ENCODE peak calls at places on chromosomes 2 and 18, in nine cellular contexts. P is spleen, L is HFFc6, I is dorsolateral prefrontal cortex, H is A549, Z is pancreas, E is cardiac fibroblast, Q is mesothelial cell of epicardium, V is astrocyte of the spinal cord. J is an unnamed sample.
A peak's percentile ranks its signal among the peaks of the same experiment; 100 is the strongest.

GRCh38 chr2:54969295-54969939 is 80.8 kb downstream of the RTN4 start:
- DNase-seq in H (no peak), Q (no peak), P (no peak), Z (no peak), I (no peak), E (no peak), V (no peak), L (no peak), J (no peak)

GRCh38 chr2:39913648-39914456 is 134.8 kb upstream of the THUMPD2 start:
- DNase-seq in Z (no peak), P (no peak), V (peak; percentile 84), E (peak; percentile 90), I (no peak), L (peak; percentile 75), H (peak; percentile 38), Q (no peak), J (peak; percentile 12)

GRCh38 chr18:43780782-43781340 is 503.6 kb upstream of the SYT4 start:
- DNase-seq in V (peak; percentile 67), H (no peak), Z (no peak), P (no peak), E (peak; percentile 84), I (no peak), L (peak; percentile 14), Q (no peak), J (no peak)

GRCh38 chr2:196277002-196277401 is 105.6 kb upstream of the STK17B start:
- DNase-seq in P (no peak), Z (no peak), L (peak; percentile 19), I (no peak), E (peak; percentile 70), H (no peak), Q (no peak), V (peak; percentile 70), J (no peak)

GRCh38 chr2:12897181-12897580 is 180.4 kb downstream of the TRIB2 start:
- DNase-seq in Q (no peak), H (no peak), E (no peak), L (no peak), P (no peak), Z (no peak), I (no peak), V (no peak), J (no peak)

GRCh38 chr2:10779776-10780490 is 32.7 kb downstream of the PDIA6 start:
- DNase-seq in L (no peak), P (peak; percentile 66), E (no peak), Z (peak; percentile 35), V (no peak), Q (no peak), H (no peak), I (no peak), J (no peak)

GRCh38 chr2:218719457-218719856 is 8.8 kb downstream of the TTLL4 start:
- DNase-seq in Z (no peak), I (no peak), E (no peak), P (no peak), H (no peak), Q (no peak), L (no peak), V (no peak), J (no peak)

GRCh38 chr2:187075106-187076070 is 226.4 kb upstream of the ZSWIM2 start:
- DNase-seq in Z (no peak), L (no peak), I (no peak), V (no peak), H (no peak), P (no peak), E (peak; percentile 56), Q (no peak), J (no peak)

GRCh38 chr2:46326231-46326980 is 29.2 kb downstream of the EPAS1 start:
- DNase-seq in E (peak; percentile 80), Q (no peak), P (no peak), L (no peak), I (no peak), H (no peak), Z (no peak), V (no peak), J (no peak)

GRCh38 chr2:179749210-179749609 is 112.2 kb downstream of the ZNF385B start:
- DNase-seq in L (peak; percentile 49), Z (no peak), V (peak; percentile 44), I (no peak), E (peak; percentile 64), P (no peak), Q (no peak), H (no peak), J (no peak)

GRCh38 chr18:62788891-62789290 is 73.5 kb downstream of the PHLPP1 start:
- DNase-seq in Q (no peak), P (no peak), E (no peak), Z (no peak), L (no peak), H (no peak), I (no peak), V (peak; percentile 71), J (no peak)

GRCh38 chr2:240920783-240921231 is 14.7 kb downstream of the CROCC2 start:
- DNase-seq in L (no peak), H (no peak), Q (peak; percentile 19), E (no peak), P (peak; percentile 64), I (peak; percentile 7), V (no peak), Z (peak; percentile 56), J (peak; percentile 1)

GRCh38 chr2:191894681-191895147 is 47.8 kb upstream of the CAVIN2 start:
- DNase-seq in P (no peak), L (peak; percentile 84), I (no peak), Z (no peak), E (peak; percentile 85), Q (no peak), H (peak; percentile 14), V (peak; percentile 78), J (no peak)

GRCh38 chr2:179581605-179582004 is 279.8 kb downstream of the ZNF385B start:
- DNase-seq in Z (no peak), E (no peak), L (no peak), P (no peak), Q (no peak), I (no peak), V (no peak), H (no peak), J (no peak)

GRCh38 chr2:140586379-140586778 is 1544.4 kb downstream of the LRP1B start:
- DNase-seq in Z (no peak), P (no peak), Q (no peak), V (no peak), E (peak; percentile 10), H (peak; percentile 27), L (no peak), I (no peak), J (peak; percentile 25)
- TF ChIP-seq CTCF in Z (no peak), P (no peak), Q (no peak), V (peak; percentile 52), E (peak; percentile 40), H (peak; percentile 48), L (no peak), I (no peak), J (peak; percentile 52)

DNA sequence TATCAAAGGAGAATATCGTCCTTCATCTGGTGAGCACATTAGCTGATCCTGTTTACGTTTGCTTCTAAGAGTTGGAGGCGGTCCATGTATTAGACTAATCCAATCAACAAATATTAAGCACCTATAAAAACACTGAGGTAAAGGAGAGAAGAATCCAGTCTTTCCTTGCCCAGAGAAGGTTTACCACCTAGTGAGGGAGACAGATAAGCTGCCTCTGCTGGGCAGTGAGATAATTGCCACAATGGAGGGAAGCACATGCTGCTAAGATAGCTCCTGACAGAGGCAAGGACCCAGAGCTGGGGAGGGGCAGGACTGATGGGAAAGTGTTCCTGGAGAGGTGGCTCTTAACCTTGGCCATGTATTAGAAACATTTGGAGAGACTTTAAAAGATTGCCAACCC is 36.7 kb upstream of the ST8SIA5 start:
- DNase-seq in V (no peak), L (no peak), Z (no peak), I (no peak), Q (no peak), E (no peak), P (no peak), H (no peak), J (no peak)
- TF ChIP-seq CTCF in V (no peak), L (no peak), Z (no peak), I (no peak), Q (no peak), E (no peak), P (no peak), H (no peak), J (no peak)

DNA sequence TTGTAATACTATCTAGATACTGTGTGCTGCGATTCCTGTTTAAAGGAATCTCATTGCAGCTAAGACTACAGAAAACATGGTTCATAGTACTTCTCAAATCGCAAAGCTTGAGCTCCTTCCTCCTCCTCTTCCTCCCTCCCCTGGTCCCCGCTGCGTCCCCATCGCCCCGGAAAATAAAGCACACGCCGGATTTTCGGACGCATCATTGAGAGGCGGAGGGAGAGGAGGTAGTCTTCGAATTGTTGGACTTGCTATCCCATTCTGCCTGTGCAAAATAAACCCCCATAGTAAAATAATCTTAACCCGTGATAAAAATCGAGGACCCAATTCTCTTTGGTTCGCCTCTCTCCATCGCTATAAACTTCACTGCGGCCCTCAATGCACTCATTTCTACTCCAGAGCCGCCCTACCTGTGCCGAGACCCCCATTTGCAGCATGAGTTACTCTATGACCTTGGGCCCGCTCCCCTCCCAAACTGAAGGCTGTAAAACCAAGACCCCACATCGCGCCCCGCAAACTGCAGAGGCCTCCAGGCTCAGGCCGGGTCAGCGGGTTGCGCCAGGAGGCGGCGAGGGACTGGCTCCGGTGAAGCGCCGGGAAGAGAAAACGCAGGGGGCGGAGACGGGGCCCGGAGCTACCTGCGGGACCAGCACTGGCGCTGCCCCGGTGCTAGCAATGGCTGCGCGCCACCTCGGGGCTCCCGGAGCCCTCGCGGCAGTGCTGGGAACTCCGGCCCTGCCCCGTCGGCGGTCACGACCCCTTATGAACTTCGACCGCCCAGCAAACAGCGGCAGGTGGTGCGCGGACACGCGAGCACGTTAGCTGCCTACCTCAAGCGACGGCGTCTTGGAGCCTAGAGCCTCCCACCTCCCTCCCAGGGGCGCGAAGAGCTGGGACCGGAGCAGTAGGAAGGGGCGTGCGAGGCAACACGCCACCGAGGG is 649 bp downstream of the ESCO1 start:
- DNase-seq in I (peak; percentile 15), V (peak; percentile 7), Z (peak; percentile 79), H (peak; percentile 21), P (peak; percentile 95), L (no peak), E (peak; percentile 18), Q (peak; percentile 35), J (peak; percentile 72)
- TF ChIP-seq CTCF in I (no peak), V (no peak), Z (no peak), H (no peak), P (no peak), L (no peak), E (peak; percentile 17), Q (no peak), J (no peak)

GRCh38 chr18:10247402-10248117 is 206.9 kb upstream of the APCDD1 start:
- DNase-seq in Z (no peak), P (no peak), V (no peak), Q (no peak), I (no peak), E (no peak), L (no peak), H (no peak), J (no peak)

GRCh38 chr18:10248738-10249137 is 205.7 kb upstream of the APCDD1 start:
- DNase-seq in E (no peak), I (no peak), V (no peak), Q (no peak), Z (no peak), L (no peak), P (no peak), H (no peak), J (no peak)

GRCh38 chr18:10245517-10246175 is 208.8 kb upstream of the APCDD1 start:
- DNase-seq in I (no peak), V (no peak), H (no peak), Q (no peak), P (no peak), Z (no peak), L (no peak), E (no peak), J (no peak)

GRCh38 chr18:10252494-10252893 is 201.9 kb upstream of the APCDD1 start:
- DNase-seq in I (no peak), Z (no peak), L (no peak), P (no peak), Q (no peak), E (no peak), V (peak; percentile 10), H (no peak), J (no peak)

GRCh38 chr18:10249270-10249669 is 205.2 kb upstream of the APCDD1 start:
- DNase-seq in Q (no peak), I (no peak), P (no peak), Z (no peak), E (no peak), V (no peak), L (no peak), H (no peak), J (no peak)
- TF ChIP-seq CTCF in Q (no peak), I (no peak), P (no peak), Z (no peak), E (no peak), V (peak; percentile 2), L (no peak), H (no peak), J (no peak)

J was measured in nephron progenitor cell.